ENCODE peak calls at places on chromosomes 1 and 21, in seven cellular contexts. One of them, this sample, is unnamed.

GRCh38 chr1:26922201-26922729 is 722 bp downstream of the NUDC start:
- DNase-seq in GM12892: no peak
- DNase-seq in BE2C: no peak
- DNase-seq in HEK293T: no peak
- DNase-seq in IMR-90: peak
- DNase-seq in AG08395: no peak
- DNase-seq in occipital lobe: no peak
- DNase-seq in this sample: no peak

GRCh38 chr1:151998611-151999362 is 5.1 kb upstream of the S100A10 start:
- DNase-seq in GM12892: no peak
- DNase-seq in BE2C: no peak
- DNase-seq in HEK293T: no peak
- DNase-seq in IMR-90: peak
- DNase-seq in AG08395: no peak
- DNase-seq in occipital lobe: no peak
- DNase-seq in this sample: no peak

GRCh38 chr1:20361401-20361800 is 70.7 kb downstream of the VWA5B1 start:
- DNase-seq in GM12892: no peak
- DNase-seq in BE2C: no peak
- DNase-seq in HEK293T: no peak
- DNase-seq in IMR-90: no peak
- DNase-seq in AG08395: no peak
- DNase-seq in occipital lobe: no peak
- DNase-seq in this sample: no peak

GRCh38 chr1:30892671-30893073 is 15.9 kb downstream of the SDC3 start:
- DNase-seq in GM12892: no peak
- DNase-seq in BE2C: no peak
- DNase-seq in HEK293T: no peak
- DNase-seq in IMR-90: no peak
- DNase-seq in AG08395: no peak
- DNase-seq in occipital lobe: no peak
- DNase-seq in this sample: no peak

GRCh38 chr1:1890506-1891348 is at the start of gene GNB1:
- DNase-seq in GM12892: peak
- DNase-seq in BE2C: peak
- DNase-seq in HEK293T: peak
- DNase-seq in IMR-90: peak
- DNase-seq in AG08395: peak
- DNase-seq in occipital lobe: peak
- DNase-seq in this sample: peak

GRCh38 chr1:64038965-64039926 is 164.2 kb upstream of the UBE2U start:
- DNase-seq in GM12892: no peak
- DNase-seq in BE2C: peak
- DNase-seq in HEK293T: peak
- DNase-seq in IMR-90: peak
- DNase-seq in AG08395: peak
- DNase-seq in occipital lobe: no peak
- DNase-seq in this sample: no peak

GRCh38 chr1:218664385-218665170 is 319.4 kb downstream of the TGFB2 start:
- DNase-seq in GM12892: no peak
- DNase-seq in BE2C: no peak
- DNase-seq in HEK293T: no peak
- DNase-seq in IMR-90: peak
- DNase-seq in AG08395: no peak
- DNase-seq in occipital lobe: no peak
- DNase-seq in this sample: no peak

GRCh38 chr21:39647476-39647875 is 34.7 kb downstream of the B3GALT5 start:
- DNase-seq in GM12892: no peak
- DNase-seq in BE2C: no peak
- DNase-seq in HEK293T: no peak
- DNase-seq in IMR-90: peak
- DNase-seq in AG08395: peak
- DNase-seq in occipital lobe: no peak
- DNase-seq in this sample: no peak

GRCh38 chr1:170910273-170910672 is 25.1 kb upstream of the MROH9 start:
- DNase-seq in GM12892: no peak
- DNase-seq in BE2C: no peak
- DNase-seq in HEK293T: no peak
- DNase-seq in IMR-90: peak
- DNase-seq in AG08395: peak
- DNase-seq in occipital lobe: no peak
- DNase-seq in this sample: no peak

GRCh38 chr1:205069371-205070125 is 14.7 kb downstream of the TMEM81 start:
- DNase-seq in GM12892: no peak
- DNase-seq in BE2C: no peak
- DNase-seq in HEK293T: no peak
- DNase-seq in IMR-90: no peak
- DNase-seq in AG08395: no peak
- DNase-seq in occipital lobe: no peak
- DNase-seq in this sample: no peak

GRCh38 chr1:53314606-53315005 is 13.3 kb downstream of the LRP8 start:
- DNase-seq in GM12892: no peak
- DNase-seq in BE2C: no peak
- DNase-seq in HEK293T: no peak
- DNase-seq in IMR-90: no peak
- DNase-seq in AG08395: no peak
- DNase-seq in occipital lobe: no peak
- DNase-seq in this sample: no peak

GRCh38 chr1:32701951-32702598 is 495 bp downstream of the SYNC start:
- DNase-seq in GM12892: no peak
- DNase-seq in BE2C: no peak
- DNase-seq in HEK293T: no peak
- DNase-seq in IMR-90: peak
- DNase-seq in AG08395: peak
- DNase-seq in occipital lobe: no peak
- DNase-seq in this sample: no peak

GRCh38 chr21:40210251-40210650 is 343.0 kb downstream of the PCP4 start:
- DNase-seq in GM12892: no peak
- DNase-seq in BE2C: no peak
- DNase-seq in HEK293T: no peak
- DNase-seq in IMR-90: no peak
- DNase-seq in AG08395: no peak
- DNase-seq in occipital lobe: no peak
- DNase-seq in this sample: no peak

GRCh38 chr1:109802136-109802900 is 38.6 kb upstream of the EPS8L3 start:
- DNase-seq in GM12892: no peak
- DNase-seq in BE2C: no peak
- DNase-seq in HEK293T: no peak
- DNase-seq in IMR-90: no peak
- DNase-seq in AG08395: no peak
- DNase-seq in occipital lobe: no peak
- DNase-seq in this sample: peak

GRCh38 chr1:4375812-4376211 is 278.6 kb upstream of the AJAP1 start:
- DNase-seq in GM12892: no peak
- DNase-seq in BE2C: no peak
- DNase-seq in HEK293T: no peak
- DNase-seq in IMR-90: no peak
- DNase-seq in AG08395: peak
- DNase-seq in occipital lobe: no peak
- DNase-seq in this sample: no peak

GRCh38 chr1:91699339-91699970 is 186.5 kb downstream of the TGFBR3 start:
- DNase-seq in GM12892: no peak
- DNase-seq in BE2C: no peak
- DNase-seq in HEK293T: no peak
- DNase-seq in IMR-90: peak
- DNase-seq in AG08395: peak
- DNase-seq in occipital lobe: no peak
- DNase-seq in this sample: no peak

GRCh38 chr1:178362784-178363183 is 134.0 kb downstream of the CLEC20A start:
- DNase-seq in GM12892: no peak
- DNase-seq in BE2C: no peak
- DNase-seq in HEK293T: no peak
- DNase-seq in IMR-90: peak
- DNase-seq in AG08395: no peak
- DNase-seq in occipital lobe: no peak
- DNase-seq in this sample: no peak

GRCh38 chr21:38930838-38931237 is 125.1 kb downstream of the ETS2 start:
- DNase-seq in GM12892: no peak
- DNase-seq in BE2C: no peak
- DNase-seq in HEK293T: no peak
- DNase-seq in IMR-90: peak
- DNase-seq in AG08395: peak
- DNase-seq in occipital lobe: no peak
- DNase-seq in this sample: no peak

GRCh38 chr1:109883248-109883955 is 27.2 kb upstream of the CSF1 start:
- DNase-seq in GM12892: no peak
- DNase-seq in BE2C: no peak
- DNase-seq in HEK293T: no peak
- DNase-seq in IMR-90: no peak
- DNase-seq in AG08395: no peak
- DNase-seq in occipital lobe: no peak
- DNase-seq in this sample: no peak

GRCh38 chr1:53891021-53891420 is 1.4 kb upstream of the YIPF1 start:
- DNase-seq in GM12892: no peak
- DNase-seq in BE2C: no peak
- DNase-seq in HEK293T: no peak
- DNase-seq in IMR-90: no peak
- DNase-seq in AG08395: no peak
- DNase-seq in occipital lobe: no peak
- DNase-seq in this sample: no peak

GRCh38 chr1:96519851-96520281 is 201.7 kb upstream of the PTBP2 start:
- DNase-seq in GM12892: no peak
- DNase-seq in BE2C: no peak
- DNase-seq in HEK293T: no peak
- DNase-seq in IMR-90: no peak
- DNase-seq in AG08395: peak
- DNase-seq in occipital lobe: no peak
- DNase-seq in this sample: no peak

GRCh38 chr1:179632868-179633267 is 41.2 kb downstream of the TDRD5 start:
- DNase-seq in GM12892: no peak
- DNase-seq in BE2C: no peak
- DNase-seq in HEK293T: no peak
- DNase-seq in IMR-90: no peak
- DNase-seq in AG08395: no peak
- DNase-seq in occipital lobe: no peak
- DNase-seq in this sample: no peak

GRCh38 chr1:163609858-163610257 is 288.1 kb downstream of the NUF2 start:
- DNase-seq in GM12892: no peak
- DNase-seq in BE2C: no peak
- DNase-seq in HEK293T: no peak
- DNase-seq in IMR-90: no peak
- DNase-seq in AG08395: no peak
- DNase-seq in occipital lobe: no peak
- DNase-seq in this sample: no peak

This sample was measured in stimulated activated naive CD8-positive, alpha-beta T cell treated with anti-CD3 and anti-CD28 coated beads, Interleukin-15, amount 100 ng/mL, for 72 hours.